ENCODE peak calls at places on chromosomes 13 and 19, in ten cellular contexts. Z is naive thymus-derived CD4-positive, alpha-beta T cell; K is endodermal cell; C is aorta; S is cardiac fibroblast; A is mammary epithelial cell; L is thoracic aorta; U is effector memory CD4-positive, alpha-beta T cell; F is testis; M is pancreas. H is an unnamed sample.

GRCh38 chr13:47835470-47836228 is 165.4 kb downstream of the SUCLA2 start:
- DNase-seq in M (no peak), A (no peak), F (no peak), Z (no peak), K (no peak), S (no peak), L (no peak), U (no peak), C (no peak), H (no peak)

GRCh38 chr13:113275387-113275786 is 21.7 kb upstream of the LAMP1 start:
- DNase-seq in U (no peak), S (peak; percentile 76), Z (peak; percentile 53), K (peak; percentile 87), L (no peak), F (peak; percentile 56), M (no peak), A (peak; percentile 51), C (no peak), H (no peak)

GRCh38 chr13:39816936-39817335 is 161.5 kb downstream of the COG6 start:
- DNase-seq in A (no peak), K (no peak), S (peak; percentile 60), L (no peak), Z (no peak), F (no peak), C (no peak), M (no peak), U (no peak), H (no peak)

GRCh38 chr19:2478756-2479555 is 3.0 kb downstream of the GADD45B start:
- DNase-seq in M (peak; percentile 88), U (peak; percentile 64), S (peak; percentile 87), A (peak; percentile 69), K (peak; percentile 89), F (peak; percentile 74), C (peak; percentile 93), Z (peak; percentile 62), L (peak; percentile 59), H (no peak)

GRCh38 chr13:30763786-30764440 is 28.6 kb downstream of the ALOX5AP start:
- DNase-seq in C (no peak), A (no peak), U (no peak), F (no peak), S (peak; percentile 63), L (no peak), M (no peak), Z (no peak), K (no peak), H (no peak)

GRCh38 chr13:88507909-88508308 is 836.7 kb downstream of the SLITRK5 start:
- DNase-seq in A (no peak), S (no peak), Z (no peak), C (no peak), K (no peak), M (no peak), U (no peak), F (no peak), L (no peak), H (no peak)

GRCh38 chr13:97231832-97232201 is 9.7 kb downstream of the MBNL2 start:
- DNase-seq in K (no peak), A (no peak), F (no peak), U (no peak), S (peak; percentile 28), L (no peak), C (no peak), Z (no peak), M (no peak), H (no peak)

GRCh38 chr13:90454002-90454636 is 893.4 kb upstream of the MIR17HG start:
- DNase-seq in L (no peak), K (no peak), C (no peak), U (no peak), A (peak; percentile 8), S (no peak), M (no peak), F (no peak), Z (no peak), H (no peak)

GRCh38 chr19:37695144-37695899 is 24.2 kb downstream of the ZNF607 start:
- DNase-seq in A (no peak), M (no peak), L (no peak), K (peak; percentile 52), C (no peak), Z (no peak), U (no peak), F (no peak), S (no peak), H (no peak)

GRCh38 chr13:99980201-99981114 is 1.1 kb upstream of the ZIC2 start:
- DNase-seq in F (peak; percentile 75), U (no peak), L (no peak), C (peak; percentile 77), A (peak; percentile 76), Z (peak; percentile 54), M (peak; percentile 85), K (peak; percentile 96), S (peak; percentile 57), H (no peak)

GRCh38 chr13:108816381-108816780 is 187.0 kb downstream of the MYO16 start:
- DNase-seq in L (no peak), F (no peak), A (no peak), U (no peak), S (peak; percentile 1), Z (no peak), K (no peak), C (no peak), M (no peak), H (no peak)

GRCh38 chr13:50613356-50613831 is 230.1 kb downstream of the DLEU7 start:
- DNase-seq in C (no peak), M (no peak), Z (no peak), U (no peak), A (no peak), S (peak; percentile 12), K (no peak), L (no peak), F (no peak), H (no peak)

GRCh38 chr19:42255766-42256750 is 1.1 kb upstream of the ERF start:
- DNase-seq in C (no peak), S (peak; percentile 71), Z (no peak), M (no peak), F (peak; percentile 87), L (no peak), A (no peak), K (peak; percentile 84), U (no peak), H (no peak)

GRCh38 chr13:53150568-53150967 is 122.0 kb downstream of the OLFM4 start:
- DNase-seq in M (no peak), K (no peak), C (no peak), U (no peak), A (no peak), L (no peak), Z (no peak), F (no peak), S (no peak), H (no peak)

GRCh38 chr19:19185853-19186728 is 5.9 kb downstream of the BORCS8 start:
- DNase-seq in M (no peak), U (peak; percentile 22), F (peak; percentile 23), L (no peak), K (peak; percentile 96), A (peak; percentile 25), S (peak; percentile 59), Z (peak; percentile 70), C (no peak), H (no peak)

GRCh38 chr13:37201081-37201480 is 95.6 kb upstream of the CSNK1A1L start:
- DNase-seq in S (no peak), A (no peak), M (no peak), K (no peak), C (no peak), F (no peak), L (no peak), U (no peak), Z (no peak), H (no peak)

GRCh38 chr13:93620366-93620765 is 393.8 kb downstream of the GPC6 start:
- DNase-seq in S (no peak), F (no peak), M (no peak), A (no peak), Z (no peak), C (no peak), L (no peak), K (no peak), U (no peak), H (no peak)
- H3K4me3 ChIP-seq in S (no peak overlapping the region), F (no peak overlapping the region), M (no peak overlapping the region), A (no peak overlapping the region), Z (no peak overlapping the region), C (no peak overlapping the region), L (no peak overlapping the region), K (no peak overlapping the region), U (no peak overlapping the region), H (no peak overlapping the region)

GRCh38 chr19:11324079-11324661 is 15.3 kb downstream of the RAB3D start:
- DNase-seq in F (peak; percentile 59), U (no peak), K (no peak), C (peak; percentile 82), S (peak; percentile 97), Z (peak; percentile 23), M (no peak), L (peak; percentile 33), A (peak; percentile 91), H (peak; percentile 25)
- H3K4me3 ChIP-seq in F (no peak overlapping the region), U (no peak overlapping the region), K (no peak overlapping the region), C (no peak overlapping the region), S (no peak overlapping the region), Z (no peak overlapping the region), M (no peak overlapping the region), L (peak overlapping the region; percentile 51), A (no peak overlapping the region), H (no peak overlapping the region)

GRCh38 chr19:32873560-32873959 is 4.0 kb upstream of the SLC7A9 start:
- DNase-seq in C (no peak), Z (no peak), U (no peak), S (no peak), K (no peak), M (no peak), F (no peak), A (no peak), L (no peak), H (no peak)
- H3K4me3 ChIP-seq in C (no peak overlapping the region), Z (no peak overlapping the region), U (no peak overlapping the region), S (no peak overlapping the region), K (no peak overlapping the region), M (no peak overlapping the region), F (no peak overlapping the region), A (no peak overlapping the region), L (no peak overlapping the region), H (no peak overlapping the region)

GRCh38 chr19:45766919-45767346 is 2.1 kb downstream of the SIX5 start:
- DNase-seq in L (no peak), F (peak; percentile 24), Z (no peak), S (no peak), M (peak; percentile 75), C (peak; percentile 68), K (peak; percentile 69), A (no peak), U (no peak), H (no peak)

GRCh38 chr19:45764947-45765346 is 4.1 kb downstream of the SIX5 start:
- DNase-seq in M (no peak), K (no peak), Z (no peak), A (no peak), S (no peak), U (no peak), F (no peak), L (no peak), C (peak; percentile 64), H (no peak)

GRCh38 chr19:45764487-45764886 is 4.6 kb downstream of the SIX5 start:
- DNase-seq in L (no peak), F (no peak), C (no peak), M (no peak), S (no peak), U (no peak), K (peak; percentile 69), Z (no peak), A (no peak), H (no peak)

GRCh38 chr19:45766293-45766918 is 2.6 kb downstream of the SIX5 start:
- DNase-seq in M (peak; percentile 73), S (no peak), Z (no peak), C (peak; percentile 56), A (no peak), L (no peak), U (no peak), F (no peak), K (no peak), H (no peak)

GRCh38 chr19:45765365-45766292 is 3.4 kb downstream of the SIX5 start:
- DNase-seq in Z (no peak), M (peak; percentile 66), L (no peak), K (no peak), S (no peak), C (peak; percentile 58), F (no peak), A (no peak), U (no peak), H (no peak)
- H3K4me3 ChIP-seq in Z (no peak overlapping the region), M (peak overlapping the region; percentile 96), L (peak overlapping the region; percentile 98), K (no peak overlapping the region), S (no peak overlapping the region), C (no peak overlapping the region), F (no peak overlapping the region), A (no peak overlapping the region), U (no peak overlapping the region), H (no peak overlapping the region)

H was measured in esophagus squamous epithelium.